ENCODE peak calls at places on chromosomes 12 and 14, in five cellular contexts. Z is NT2/D1, N is HepG2, I is GM12878, Y is H1. A is an unnamed sample.

GRCh38 chr14:100388137-100389050 is 65.3 kb downstream of the SLC25A47 start:
- DNase-seq in Z (no peak), N (no peak), I (no peak), Y (no peak), A (no peak)

GRCh38 chr12:2876431-2877046 is 435 bp downstream of the FOXM1 start:
- DNase-seq in Z (no peak), N (no peak), I (no peak), Y (no peak), A (peak; percentile 44)

GRCh38 chr14:102182901-102183619 is 43.4 kb downstream of the WDR20 start:
- DNase-seq in Z (no peak), N (no peak), I (no peak), Y (no peak), A (no peak)

GRCh38 chr12:32821293-32822089 is 65.8 kb upstream of the YARS2 start:
- DNase-seq in Z (no peak), N (no peak), I (no peak), Y (no peak), A (no peak)

GRCh38 chr12:110853856-110854255 is 7.1 kb downstream of the CCDC63 start:
- DNase-seq in Z (no peak), N (no peak), I (no peak), Y (no peak), A (no peak)

GRCh38 chr14:96509457-96510090 is 7.4 kb downstream of the PAPOLA start:
- DNase-seq in Z (no peak), N (no peak), I (no peak), Y (no peak), A (no peak)

GRCh38 chr14:74976264-74977113 is 21.1 kb upstream of the PGF start:
- DNase-seq in Z (no peak), N (no peak), I (no peak), Y (no peak), A (peak; percentile 5)

GRCh38 chr14:90511795-90512331 is 115.0 kb downstream of the CALM1 start:
- DNase-seq in Z (no peak), N (no peak), I (no peak), Y (no peak), A (no peak)

GRCh38 chr12:13350381-13350780 is 153.9 kb downstream of the EMP1 start:
- DNase-seq in Z (no peak), N (no peak), I (no peak), Y (no peak), A (no peak)

GRCh38 chr12:27635349-27635972 is 60.8 kb upstream of the REP15 start:
- DNase-seq in Z (peak; percentile 38), N (peak; percentile 44), I (no peak), Y (no peak), A (peak; percentile 41)
- TF ChIP-seq SUZ12 in Z (no peak), N (no peak), I (no peak), Y (no peak), A (no peak)

DNA sequence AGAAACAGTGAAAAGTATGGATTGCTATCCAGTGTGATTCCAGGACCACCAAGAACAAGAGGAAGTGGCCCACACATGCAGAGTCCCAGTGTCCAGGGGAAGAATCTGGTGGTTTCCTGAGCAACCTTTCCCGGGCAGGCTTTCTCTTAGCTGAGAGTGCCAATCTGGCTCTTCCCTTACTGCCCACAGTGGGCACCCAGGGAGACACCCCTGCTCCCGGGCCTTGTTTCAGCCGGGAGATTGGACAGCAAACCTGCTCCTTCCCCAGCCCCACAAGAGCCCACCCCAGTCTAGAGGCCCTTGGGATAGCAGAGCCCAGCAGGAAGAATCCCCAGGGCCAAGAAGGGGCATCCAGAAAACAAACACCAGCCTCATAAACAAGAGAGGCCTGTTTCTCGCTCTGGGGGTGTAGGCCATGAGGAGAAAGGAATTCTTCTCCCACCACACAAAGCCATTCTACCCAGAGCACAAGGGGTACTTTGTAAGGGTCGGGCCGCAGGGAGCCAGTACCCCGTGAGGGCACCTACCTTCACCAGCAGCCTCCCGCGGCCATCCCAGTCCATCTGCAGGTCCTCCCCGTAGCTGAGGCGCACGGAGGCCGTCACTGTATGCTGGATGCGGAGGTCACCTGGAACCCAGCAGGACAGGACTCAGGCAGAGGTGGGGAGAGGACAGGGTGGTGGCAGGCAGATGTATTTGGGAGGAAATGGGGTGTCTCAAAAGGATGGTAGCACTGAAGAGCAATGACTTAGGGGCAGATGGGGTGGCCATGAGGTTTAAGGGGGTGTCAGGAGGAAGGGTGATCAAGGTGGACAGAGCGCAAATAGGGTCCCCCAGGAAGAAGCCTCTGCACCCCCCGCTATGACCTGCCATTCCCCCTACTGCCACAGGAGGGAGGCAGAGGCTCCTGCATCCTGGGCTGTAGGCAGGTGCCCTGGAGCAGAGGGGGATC is 61.8 kb downstream of the VWF start:
- DNase-seq in Z (peak; percentile 90), N (peak; percentile 24), I (no peak), Y (no peak), A (peak; percentile 78)
- TF ChIP-seq SUZ12 in Z (no peak), N (no peak), I (no peak), Y (no peak), A (no peak)

DNA sequence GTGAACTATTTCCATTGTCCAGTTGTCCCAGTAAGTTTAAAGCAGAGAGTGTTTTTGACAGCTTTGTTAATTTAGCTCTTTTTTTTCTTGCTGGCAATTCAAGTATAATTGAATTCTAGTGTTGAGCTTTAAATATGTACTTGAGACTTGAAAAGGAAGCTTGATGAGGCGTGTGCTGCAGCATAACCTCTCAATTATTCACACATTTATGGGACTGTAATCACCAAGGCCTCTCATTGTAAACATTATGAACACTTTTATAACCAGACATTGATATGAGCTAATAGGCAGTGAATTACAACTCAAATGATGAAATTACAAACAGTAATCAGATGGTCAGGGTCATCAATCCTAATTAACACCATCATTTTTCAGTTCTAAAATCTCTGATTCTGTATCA is 378.0 kb upstream of the DDHD1 start:
- DNase-seq in Z (no peak), N (no peak), I (no peak), Y (no peak), A (no peak)
- TF ChIP-seq SUZ12 in Z (no peak), N (no peak), I (no peak), Y (no peak), A (no peak)

DNA sequence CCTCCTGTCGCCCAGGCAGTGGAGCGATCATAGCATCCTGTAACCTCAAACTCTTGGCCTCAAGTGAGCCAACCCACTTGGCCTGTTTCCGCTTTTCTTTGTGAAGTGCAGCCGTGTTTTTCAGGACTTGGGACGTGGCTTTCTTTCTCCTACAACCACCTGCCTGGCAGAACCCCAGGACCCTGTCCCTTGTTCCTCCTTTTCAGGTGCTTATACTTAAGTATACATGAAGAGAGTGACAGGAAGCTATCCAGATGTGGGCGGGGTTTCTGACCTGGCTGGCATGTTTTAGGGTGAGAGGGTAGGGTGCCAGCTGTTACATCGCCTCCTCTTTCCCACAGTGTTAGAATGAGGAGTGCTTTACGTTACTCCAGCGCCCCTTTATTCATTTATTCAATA is 684 bp downstream of the ZNF140 start:
- DNase-seq in Z (no peak), N (no peak), I (no peak), Y (no peak), A (no peak)
- TF ChIP-seq SUZ12 in Z (no peak), N (no peak), I (no peak), Y (no peak), A (no peak)

A was measured in HEK293T.